ENCODE peak calls at places on chromosome 10, in six cellular contexts. B is H1; Y is prostate gland; R is RWPE1; L is HCT116; T is activated CD8-positive, alpha-beta T cell treated with anti-CD3 and anti-CD28 coated beads for 36 hours. D is an unnamed sample.

GRCh38 chr10:34235164-34235832 is 579.8 kb downstream of the PARD3 start:
- DNase-seq in B (no peak), Y (no peak), R (peak; percentile 64), L (no peak), T (no peak), D (peak; percentile 72)

GRCh38 chr10:24989867-24990266 is 26.1 kb downstream of the ENKUR start:
- DNase-seq in B (no peak), Y (no peak), R (no peak), L (no peak), T (no peak), D (peak; percentile 4)

GRCh38 chr10:97553575-97554100 is 18.9 kb upstream of the ANKRD2 start:
- DNase-seq in B (no peak), Y (peak; percentile 35), R (peak; percentile 77), L (no peak), T (peak; percentile 76), D (peak; percentile 78)

GRCh38 chr10:35386594-35387174 is 50.4 kb downstream of the CCNY start:
- DNase-seq in B (no peak), Y (no peak), R (no peak), L (no peak), T (no peak), D (peak; percentile 57)

GRCh38 chr10:116809528-116810500 is 39.5 kb upstream of the ENO4 start:
- DNase-seq in B (no peak), Y (no peak), R (peak; percentile 30), L (peak; percentile 31), T (no peak), D (peak; percentile 40)

GRCh38 chr10:26855186-26855585 is 5.6 kb downstream of the ABI1 start:
- DNase-seq in B (no peak), Y (no peak), R (peak; percentile 13), L (no peak), T (no peak), D (peak; percentile 18)

GRCh38 chr10:95530561-95530960 is 30.6 kb downstream of the SORBS1 start:
- DNase-seq in B (no peak), Y (no peak), R (no peak), L (no peak), T (no peak), D (no peak)

GRCh38 chr10:78973901-78974408 is 94.8 kb upstream of the ZMIZ1 start:
- DNase-seq in B (peak; percentile 71), Y (peak; percentile 81), R (peak; percentile 88), L (peak; percentile 42), T (peak; percentile 71), D (peak; percentile 81)

GRCh38 chr10:7956508-7956907 is 98.0 kb upstream of the GATA3 start:
- DNase-seq in B (no peak), Y (no peak), R (peak; percentile 36), L (no peak), T (no peak), D (peak; percentile 53)

GRCh38 chr10:119367841-119368549 is 160.6 kb downstream of the GRK5 start:
- DNase-seq in B (no peak), Y (no peak), R (no peak), L (no peak), T (no peak), D (no peak)

GRCh38 chr10:119368581-119368980 is 161.2 kb downstream of the GRK5 start:
- DNase-seq in B (no peak), Y (no peak), R (no peak), L (no peak), T (no peak), D (no peak)

GRCh38 chr10:119365773-119366640 is 158.6 kb downstream of the GRK5 start:
- DNase-seq in B (no peak), Y (no peak), R (no peak), L (no peak), T (no peak), D (no peak)

GRCh38 chr10:119362122-119362521 is 154.8 kb downstream of the GRK5 start:
- DNase-seq in B (no peak), Y (no peak), R (no peak), L (no peak), T (no peak), D (peak; percentile 4)

GRCh38 chr10:119364941-119365340 is 157.6 kb downstream of the GRK5 start:
- DNase-seq in B (no peak), Y (no peak), R (no peak), L (no peak), T (no peak), D (no peak)
- TF ChIP-seq CTCF in B (no peak), Y (peak; percentile 17), R (no peak), L (no peak), T (no peak), D (no peak)

DNA sequence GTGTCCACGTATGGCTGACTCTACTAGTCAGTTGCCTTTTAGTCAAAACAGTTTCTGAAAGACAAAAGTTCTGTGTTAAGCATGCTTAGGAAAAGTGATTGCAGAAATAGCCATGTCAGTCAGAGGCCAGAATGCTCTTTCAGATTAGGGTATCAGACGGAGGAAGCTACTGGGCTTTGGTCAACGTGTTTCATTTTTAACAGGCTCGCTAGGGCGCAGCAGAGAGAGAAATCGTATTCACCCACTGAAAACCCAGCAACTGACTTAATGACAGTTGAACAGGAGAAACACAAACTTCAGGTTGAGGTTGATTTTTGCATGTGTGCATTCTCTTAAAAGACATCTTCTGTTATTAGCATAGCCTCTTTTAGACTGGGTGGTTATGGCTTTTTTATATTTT is 322.6 kb upstream of the KIAA1217 start:
- DNase-seq in B (no peak), Y (no peak), R (no peak), L (no peak), T (no peak), D (peak; percentile 5)
- TF ChIP-seq CTCF in B (peak; percentile 49), Y (no peak), R (no peak), L (no peak), T (no peak), D (no peak)

DNA sequence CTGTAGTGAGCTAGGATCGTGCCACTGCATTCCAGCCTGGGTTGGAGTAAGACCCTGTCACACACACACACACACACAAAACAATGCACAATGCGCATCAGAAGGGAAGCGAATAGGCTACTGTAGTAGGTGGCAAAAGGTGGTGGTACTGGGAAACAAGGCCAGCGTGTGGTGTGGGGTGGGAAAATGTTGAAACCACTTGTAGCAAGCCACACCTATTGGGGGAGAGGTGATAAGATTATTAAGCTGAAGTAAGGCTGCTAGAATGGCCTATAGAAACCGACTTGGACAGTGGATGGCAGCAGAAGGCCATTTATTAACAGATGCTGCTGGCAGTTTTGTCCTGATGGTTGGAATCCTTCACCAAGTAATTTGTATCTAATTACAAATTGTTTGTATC is 7.2 kb upstream of the CHCHD1 start:
- DNase-seq in B (no peak), Y (no peak), R (peak; percentile 53), L (no peak), T (no peak), D (peak; percentile 42)
- TF ChIP-seq CTCF in B (no peak), Y (no peak), R (no peak), L (no peak), T (no peak), D (peak; percentile 6)

GRCh38 chr10:98676895-98677294 is 230.2 kb upstream of the HPS1 start:
- DNase-seq in B (no peak), Y (no peak), R (no peak), L (no peak), T (no peak), D (no peak)
- TF ChIP-seq CTCF in B (peak; percentile 33), Y (no peak), R (no peak), L (no peak), T (no peak), D (no peak)

GRCh38 chr10:77890097-77890496 is 36.5 kb downstream of the DLG5 start:
- DNase-seq in B (peak; percentile 65), Y (no peak), R (no peak), L (peak; percentile 43), T (peak; percentile 9), D (no peak)
- TF ChIP-seq CTCF in B (peak; percentile 99), Y (no peak), R (no peak), L (peak; percentile 69), T (no peak), D (no peak)

GRCh38 chr10:42422911-42423310 is 215.5 kb downstream of the ZNF33B start:
- DNase-seq in B (no peak), Y (no peak), R (no peak), L (no peak), T (no peak), D (no peak)

GRCh38 chr10:42431095-42431494 is 207.3 kb downstream of the ZNF33B start:
- DNase-seq in B (no peak), Y (no peak), R (no peak), L (no peak), T (no peak), D (no peak)

GRCh38 chr10:42428534-42428933 is 209.8 kb downstream of the ZNF33B start:
- DNase-seq in B (no peak), Y (no peak), R (peak; percentile 1), L (peak; percentile 3), T (no peak), D (peak; percentile 8)
- TF ChIP-seq CTCF in B (peak; percentile 12), Y (peak; percentile 9), R (peak; percentile 47), L (peak; percentile 21), T (peak; percentile 55), D (peak; percentile 29)